ENCODE peak calls at places on chromosomes 16 and 17, in ten cellular contexts. J, U, A, R, Q, L, I, K, H and N are unnamed samples.

GRCh38 chr17:65359016-65359415 is 202.4 kb downstream of the AXIN2 start:
- DNase-seq in L (no peak), H (no peak), J (no peak), I (no peak), Q (no peak), A (no peak), U (no peak), R (no peak), K (no peak), N (no peak)

GRCh38 chr17:78396436-78397335 is 18.2 kb downstream of the PGS1 start:
- DNase-seq in U (no peak), J (no peak), H (no peak), I (no peak), K (no peak), R (peak; percentile 80), Q (peak; percentile 83), A (no peak), L (peak; percentile 51), N (peak; percentile 40)

GRCh38 chr17:18143044-18143936 is 34.7 kb downstream of the MYO15A start:
- DNase-seq in U (no peak), L (no peak), R (no peak), J (no peak), Q (no peak), K (peak; percentile 50), I (no peak), H (no peak), A (no peak), N (no peak)

GRCh38 chr17:78853926-78854394 is 13.3 kb upstream of the USP36 start:
- DNase-seq in I (peak; percentile 58), J (no peak), A (no peak), H (no peak), K (no peak), U (no peak), L (no peak), Q (peak; percentile 9), R (no peak), N (no peak)

GRCh38 chr17:32777436-32777835 is 99.5 kb downstream of the MYO1D start:
- DNase-seq in R (no peak), Q (no peak), K (no peak), U (no peak), H (no peak), A (no peak), L (no peak), J (no peak), I (no peak), N (no peak)

GRCh38 chr17:31586946-31587345 is 195.5 kb downstream of the RAB11FIP4 start:
- DNase-seq in R (no peak), I (no peak), A (no peak), L (no peak), K (no peak), J (no peak), U (no peak), Q (no peak), H (no peak), N (no peak)

GRCh38 chr17:74271902-74272563 is 2.0 kb upstream of the DNAI2 start:
- DNase-seq in K (no peak), L (peak; percentile 61), J (no peak), Q (no peak), R (no peak), I (no peak), A (peak; percentile 72), U (no peak), H (no peak), N (no peak)

GRCh38 chr16:23836404-23837291 is 865 bp downstream of the PRKCB start:
- DNase-seq in K (peak; percentile 48), A (no peak), I (peak; percentile 85), U (peak; percentile 12), L (peak; percentile 27), R (no peak), Q (no peak), H (peak; percentile 58), J (no peak), N (no peak)

GRCh38 chr16:54568897-54569807 is 282.6 kb upstream of the IRX3 start:
- DNase-seq in R (no peak), K (no peak), U (no peak), J (no peak), L (no peak), Q (no peak), H (no peak), A (no peak), I (no peak), N (no peak)

GRCh38 chr17:43703630-43704029 is 41.9 kb upstream of the MEOX1 start:
- DNase-seq in K (no peak), R (no peak), A (no peak), J (no peak), I (no peak), U (no peak), H (no peak), L (no peak), Q (no peak), N (no peak)

GRCh38 chr17:57407287-57408063 is 151.2 kb downstream of the MSI2 start:
- DNase-seq in I (no peak), L (no peak), A (no peak), K (peak; percentile 57), J (no peak), R (no peak), H (no peak), U (no peak), Q (no peak), N (no peak)

GRCh38 chr17:12821376-12821940 is 32.2 kb downstream of the ARHGAP44 start:
- DNase-seq in Q (no peak), U (no peak), R (no peak), L (no peak), K (no peak), A (no peak), H (no peak), I (peak; percentile 48), J (no peak), N (no peak)

GRCh38 chr17:7307686-7308624 is 527 bp downstream of the EIF5A start:
- DNase-seq in I (peak; percentile 70), U (peak; percentile 34), K (peak; percentile 30), J (no peak), R (peak; percentile 78), L (peak; percentile 64), Q (peak; percentile 81), A (no peak), H (no peak), N (no peak)

GRCh38 chr17:63830278-63830677 is 2.8 kb upstream of the FTSJ3 start:
- DNase-seq in K (no peak), J (no peak), U (no peak), Q (no peak), R (no peak), I (no peak), L (no peak), H (no peak), A (no peak), N (no peak)

GRCh38 chr17:63826468-63827001 is 696 bp upstream of the PSMC5 start:
- DNase-seq in L (no peak), H (no peak), K (no peak), A (no peak), R (no peak), I (no peak), U (no peak), Q (no peak), J (no peak), N (no peak)

GRCh38 chr17:63827002-63827800 is at the start of the genes FTSJ3 and PSMC5:
- DNase-seq in J (peak; percentile 81), Q (peak; percentile 92), A (peak; percentile 94), U (peak; percentile 93), H (peak; percentile 95), K (peak; percentile 98), L (peak; percentile 94), R (peak; percentile 97), I (peak; percentile 97), N (peak; percentile 89)

GRCh38 chr17:63828936-63829335 is 1.5 kb upstream of the FTSJ3 start:
- DNase-seq in K (no peak), J (no peak), A (no peak), U (no peak), L (no peak), I (no peak), R (no peak), H (no peak), Q (no peak), N (no peak)

GRCh38 chr17:63827801-63828221 is 348 bp upstream of the FTSJ3 start:
- DNase-seq in I (peak; percentile 40), U (no peak), A (no peak), H (no peak), K (no peak), Q (no peak), J (no peak), L (no peak), R (no peak), N (no peak)
- H3K27ac ChIP-seq in I (peak overlapping the region; percentile 97), U (peak overlapping the region; percentile 66), A (peak overlapping the region; percentile 100), H (peak overlapping the region; percentile 78), K (peak overlapping the region; percentile 98), Q (peak overlapping the region; percentile 85), J (peak overlapping the region; percentile 98), L (peak overlapping the region; percentile 84), R (peak overlapping the region; percentile 90), N (peak overlapping the region; percentile 87)

GRCh38 chr16:47197536-47198179 is 53.9 kb upstream of the NETO2 start:
- DNase-seq in L (peak; percentile 66), A (no peak), K (no peak), H (no peak), Q (no peak), I (no peak), J (no peak), U (no peak), R (no peak), N (no peak)

GRCh38 chr16:47196457-47196856 is 52.7 kb upstream of the NETO2 start:
- DNase-seq in L (no peak), Q (no peak), J (no peak), H (no peak), R (no peak), I (no peak), U (no peak), A (no peak), K (no peak), N (no peak)

DNA sequence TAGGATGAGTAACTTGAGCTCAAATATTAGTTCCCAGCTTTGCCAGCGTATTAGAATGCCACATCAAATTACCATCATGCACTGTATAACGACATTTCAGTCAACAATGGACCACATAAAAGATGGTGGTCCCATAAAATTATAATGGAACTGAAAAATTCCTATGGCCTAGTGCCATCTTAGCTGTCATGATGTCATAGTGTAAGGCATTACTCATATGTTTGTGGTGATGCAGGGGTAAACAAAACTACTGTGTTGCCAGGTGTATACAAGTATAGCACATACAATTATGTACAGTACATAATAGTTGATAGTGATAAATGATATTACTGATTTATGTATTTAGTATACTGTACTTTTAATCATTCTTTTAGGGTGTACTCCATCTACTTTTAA is 54.4 kb upstream of the NETO2 start:
- DNase-seq in A (no peak), Q (no peak), R (no peak), L (no peak), J (no peak), H (no peak), K (no peak), I (no peak), U (no peak), N (no peak)
- H3K27ac ChIP-seq in A (no peak overlapping the region), Q (no peak overlapping the region), R (no peak overlapping the region), L (no peak overlapping the region), J (no peak overlapping the region), H (no peak overlapping the region), K (no peak overlapping the region), I (no peak overlapping the region), U (no peak overlapping the region), N (no peak overlapping the region)

GRCh38 chr17:50675190-50675589 is 32.5 kb downstream of the ANKRD40 start:
- DNase-seq in U (no peak), K (no peak), I (no peak), L (no peak), J (no peak), A (no peak), R (peak; percentile 57), H (no peak), Q (no peak), N (no peak)
- H3K27ac ChIP-seq in U (no peak overlapping the region), K (no peak overlapping the region), I (no peak overlapping the region), L (no peak overlapping the region), J (no peak overlapping the region), A (no peak overlapping the region), R (no peak overlapping the region), H (no peak overlapping the region), Q (peak overlapping the region; percentile 22), N (no peak overlapping the region)

GRCh38 chr17:47275245-47275984 is 21.8 kb downstream of the ITGB3 start:
- DNase-seq in K (no peak), Q (peak; percentile 57), R (peak; percentile 97), I (peak; percentile 74), J (peak; percentile 50), A (no peak), H (no peak), L (peak; percentile 91), U (no peak), N (peak; percentile 62)
- H3K27ac ChIP-seq in K (no peak overlapping the region), Q (no peak overlapping the region), R (peak overlapping the region; percentile 92), I (peak overlapping the region; percentile 44), J (no peak overlapping the region), A (peak overlapping the region; percentile 7), H (peak overlapping the region; percentile 48), L (peak overlapping the region; percentile 66), U (no peak overlapping the region), N (peak overlapping the region; percentile 96)